ENCODE peak calls at places on chromosomes 11 and 22, in five cellular contexts. M, A, X, E and U are unnamed samples.
A peak's percentile ranks its signal among the peaks of the same experiment; 100 is the strongest.

GRCh38 chr11:61679301-61679700 is 890 bp upstream of the DAGLA start:
- DNase-seq in E (no peak), A (no peak), X (no peak), M (no peak), U (no peak)

GRCh38 chr11:96155627-96156378 is 187.2 kb downstream of the MAML2 start:
- DNase-seq in M (peak; percentile 27), A (peak; percentile 64), X (no peak), E (peak; percentile 76), U (peak; percentile 35)

GRCh38 chr11:95897731-95898130 is 26.2 kb downstream of the MTMR2 start:
- DNase-seq in M (no peak), A (no peak), E (no peak), X (no peak), U (no peak)

GRCh38 chr22:47163481-47163875 is 401.0 kb downstream of the TBC1D22A start:
- DNase-seq in E (no peak), X (no peak), A (no peak), M (no peak), U (no peak)

GRCh38 chr11:88171982-88172381 is 3.3 kb downstream of the RAB38 start:
- DNase-seq in A (no peak), X (no peak), M (no peak), E (no peak), U (no peak)

GRCh38 chr11:115221461-115222069 is 282.6 kb downstream of the CADM1 start:
- DNase-seq in X (no peak), M (no peak), E (peak; percentile 34), A (no peak), U (no peak)

GRCh38 chr11:11821899-11822298 is 19.9 kb upstream of the USP47 start:
- DNase-seq in E (no peak), A (no peak), M (no peak), X (no peak), U (no peak)

GRCh38 chr11:74683279-74683871 is 47.9 kb downstream of the CHRDL2 start:
- DNase-seq in E (no peak), X (no peak), A (no peak), M (no peak), U (no peak)

GRCh38 chr11:131785801-131786200 is 415.4 kb downstream of the NTM start:
- DNase-seq in E (no peak), X (no peak), A (no peak), M (no peak), U (no peak)

GRCh38 chr22:25420925-25421904 is 143.3 kb upstream of the GRK3 start:
- DNase-seq in X (no peak), M (no peak), E (no peak), A (no peak), U (peak; percentile 60)

GRCh38 chr11:61958590-61958989 is 8.4 kb downstream of the BEST1 start:
- DNase-seq in A (no peak), X (no peak), E (no peak), M (no peak), U (no peak)

GRCh38 chr22:41660416-41660815 is 28.3 kb downstream of the SNU13 start:
- DNase-seq in A (no peak), M (no peak), X (no peak), E (no peak), U (no peak)

GRCh38 chr11:31786996-31787685 is 24.0 kb downstream of the PAX6 start:
- DNase-seq in M (no peak), A (no peak), X (no peak), E (no peak), U (peak; percentile 78)

GRCh38 chr11:65885231-65885630 is 3.0 kb downstream of the FIBP start:
- DNase-seq in M (no peak), E (no peak), A (no peak), X (no peak), U (no peak)

GRCh38 chr11:65883786-65884715 is 4.2 kb downstream of the FIBP start:
- DNase-seq in A (no peak), M (no peak), X (no peak), E (no peak), U (no peak)

GRCh38 chr11:65883058-65883761 is 3.6 kb downstream of the CTSW start:
- DNase-seq in E (no peak), A (no peak), M (no peak), X (no peak), U (no peak)

GRCh38 chr11:65885808-65886536 is 2.3 kb downstream of the FIBP start:
- DNase-seq in X (no peak), M (no peak), A (no peak), E (no peak), U (no peak)

DNA sequence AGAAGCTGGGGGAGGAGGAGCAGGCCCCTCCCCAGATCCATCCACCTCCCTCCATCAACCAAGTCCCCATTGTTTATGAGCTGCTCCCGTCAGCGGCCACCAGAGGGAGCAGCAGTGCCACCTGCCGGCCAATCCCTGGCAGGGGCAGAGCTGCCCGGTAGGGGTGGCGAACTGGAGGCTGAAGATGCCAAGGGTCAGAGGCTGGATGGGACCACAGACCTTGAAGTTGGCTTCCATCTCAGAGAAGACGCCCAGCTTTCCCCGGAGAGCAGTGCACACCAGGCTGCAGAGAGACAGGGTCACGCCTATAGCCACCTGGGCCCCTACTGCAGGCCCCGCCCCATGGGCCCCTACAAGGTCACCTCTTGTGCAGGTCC is 3.6 kb downstream of the FIBP start:
- DNase-seq in M (no peak), X (no peak), A (peak; percentile 60), E (no peak), U (peak; percentile 94)
- TF ChIP-seq JUND in M (no peak), X (no peak), A (no peak), E (no peak), U (no peak)

GRCh38 chr11:82842019-82842418 is 58.2 kb downstream of the PRCP start:
- DNase-seq in E (no peak), X (no peak), M (no peak), A (no peak), U (no peak)

GRCh38 chr11:82843057-82843795 is 57.0 kb downstream of the PRCP start:
- DNase-seq in M (no peak), E (no peak), X (no peak), A (no peak), U (peak; percentile 17)

GRCh38 chr11:82845336-82846036 is 54.7 kb downstream of the PRCP start:
- DNase-seq in X (no peak), E (no peak), A (no peak), M (no peak), U (no peak)

GRCh38 chr11:82848829-82849228 is 51.4 kb downstream of the PRCP start:
- DNase-seq in A (no peak), X (no peak), E (no peak), M (no peak), U (no peak)

GRCh38 chr11:82846037-82846383 is 54.2 kb downstream of the PRCP start:
- DNase-seq in M (no peak), E (no peak), A (no peak), X (no peak), U (no peak)
- TF ChIP-seq JUND in M (no peak), E (no peak), A (no peak), X (no peak), U (no peak)

DNA sequence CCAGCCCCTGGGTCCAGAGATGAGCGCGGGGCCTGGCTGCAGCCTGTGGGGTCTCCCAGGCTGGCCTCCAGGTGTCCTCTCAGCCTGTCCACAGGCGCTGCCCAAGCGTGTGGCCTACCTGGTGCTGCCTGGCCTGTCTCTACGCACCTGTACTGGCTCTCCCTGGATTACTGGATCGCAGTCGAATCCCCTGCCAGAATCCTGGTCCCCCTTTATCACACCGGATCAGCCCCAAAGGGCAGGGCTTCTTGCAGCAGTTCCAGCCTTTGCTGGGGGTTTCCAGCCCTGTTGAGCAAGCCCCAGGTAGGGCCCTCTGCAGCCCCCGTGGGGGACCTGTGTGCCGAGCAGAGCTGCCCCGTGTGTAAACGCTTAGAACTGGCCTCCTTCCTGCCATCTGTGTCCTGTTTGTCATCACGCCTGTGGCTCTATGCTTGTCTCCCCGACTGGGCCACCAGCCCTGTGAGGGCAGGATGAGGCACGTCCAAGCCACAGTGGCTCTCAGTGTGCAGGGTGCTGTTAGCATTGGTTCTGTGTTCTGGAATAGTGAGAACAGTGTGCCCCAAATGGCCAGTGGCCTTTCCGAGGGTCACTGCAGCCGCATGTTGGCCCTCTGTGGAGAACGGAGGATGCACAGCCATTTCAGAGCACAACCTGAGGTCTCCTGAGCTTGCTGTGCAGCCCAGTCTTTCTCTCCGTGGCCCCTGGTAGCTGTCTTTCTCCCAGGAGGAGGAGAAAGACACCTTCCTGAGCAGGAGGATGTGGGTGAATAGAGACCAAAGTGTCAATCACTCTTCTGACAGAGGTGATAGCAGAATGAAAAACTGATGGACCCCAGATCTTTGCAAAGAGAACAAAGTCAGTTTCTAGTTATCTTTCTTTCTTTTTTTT is 13.9 kb upstream of the TXNRD2 start:
- DNase-seq in M (no peak), A (no peak), X (no peak), E (no peak), U (no peak)
- TF ChIP-seq JUND in M (no peak), A (no peak), X (no peak), E (no peak), U (no peak)

GRCh38 chr22:31313366-31314147 is 21.3 kb upstream of the PIK3IP1 start:
- DNase-seq in M (peak; percentile 40), A (peak; percentile 46), E (no peak), X (peak; percentile 41), U (peak; percentile 35)
- TF ChIP-seq JUND in M (no peak), A (no peak), E (no peak), X (no peak), U (no peak)

GRCh38 chr11:118930152-118930712 is 4.5 kb upstream of the BCL9L start:
- DNase-seq in X (peak; percentile 97), A (peak; percentile 75), E (peak; percentile 51), M (peak; percentile 97), U (peak; percentile 99)

GRCh38 chr11:118927554-118928107 is 1.9 kb upstream of the BCL9L start:
- DNase-seq in M (no peak), E (no peak), A (no peak), X (no peak), U (no peak)

GRCh38 chr11:118928870-118929495 is 3.3 kb upstream of the BCL9L start:
- DNase-seq in M (no peak), A (peak; percentile 36), X (no peak), E (no peak), U (no peak)

GRCh38 chr11:118929496-118930151 is 3.9 kb upstream of the BCL9L start:
- DNase-seq in X (no peak), E (no peak), M (peak; percentile 89), A (peak; percentile 64), U (peak; percentile 99)

GRCh38 chr11:118928108-118928869 is 2.6 kb upstream of the BCL9L start:
- DNase-seq in A (peak; percentile 87), E (peak; percentile 67), M (peak; percentile 96), X (no peak), U (peak; percentile 98)
- TF ChIP-seq JUND in A (peak; percentile 33), E (no peak), M (no peak), X (peak; percentile 27), U (no peak)

GRCh38 chr11:2136952-2137201 is 2.3 kb downstream of the IGF2 start:
- DNase-seq in M (no peak), X (no peak), A (no peak), E (no peak), U (no peak)

GRCh38 chr11:2138075-2138435 is 1.1 kb downstream of the IGF2 start:
- DNase-seq in A (no peak), E (no peak), M (no peak), X (no peak), U (no peak)

GRCh38 chr11:2136209-2136951 is 2.8 kb downstream of the IGF2 start:
- DNase-seq in M (no peak), E (no peak), X (no peak), A (no peak), U (no peak)

GRCh38 chr11:2138436-2139117 is 612 bp downstream of the IGF2 start:
- DNase-seq in M (no peak), A (no peak), X (no peak), E (no peak), U (no peak)

GRCh38 chr11:2137202-2138071 is 1.8 kb downstream of the IGF2 start:
- DNase-seq in A (peak; percentile 80), M (peak; percentile 36), E (no peak), X (no peak), U (peak; percentile 91)
- TF ChIP-seq JUND in A (no peak), M (no peak), E (no peak), X (no peak), U (no peak)